ENCODE peak calls at places on chromosomes 16 and 17, in eight cellular contexts. K is lower leg skin, M is psoas muscle, Q is AG09309, A is mucosa of descending colon, V is IMR-90, U is tibial artery, D is fibroblast of villous mesenchyme. R is an unnamed sample.

GRCh38 chr16:58556678-58557077 is 41.4 kb downstream of the SETD6 start:
- DNase-seq in V (peak; percentile 43), D (no peak), U (no peak), A (no peak), M (no peak), K (no peak), Q (no peak), R (no peak)

GRCh38 chr16:56700195-56700594 is 17.9 kb downstream of the MT1X start:
- DNase-seq in D (peak; percentile 43), A (no peak), M (no peak), Q (no peak), V (peak; percentile 16), U (no peak), K (no peak), R (peak; percentile 38)

GRCh38 chr17:77242118-77242800 is 101.5 kb downstream of the SEC14L1 start:
- DNase-seq in K (no peak), A (no peak), Q (no peak), V (no peak), D (no peak), M (no peak), U (no peak), R (no peak)

GRCh38 chr17:44972953-44973352 is 4.8 kb upstream of the C1QL1 start:
- DNase-seq in A (no peak), U (no peak), V (peak; percentile 31), K (no peak), D (no peak), M (no peak), Q (no peak), R (peak; percentile 56)

GRCh38 chr16:84045818-84046470 is 3.3 kb upstream of the SLC38A8 start:
- DNase-seq in V (no peak), D (no peak), M (peak; percentile 30), U (no peak), K (no peak), A (no peak), Q (no peak), R (no peak)

GRCh38 chr17:7204828-7205461 is 14.7 kb downstream of the DLG4 start:
- DNase-seq in M (peak; percentile 90), V (peak; percentile 85), K (peak; percentile 70), Q (no peak), U (peak; percentile 83), D (peak; percentile 90), A (peak; percentile 82), R (peak; percentile 89)

GRCh38 chr16:83245061-83245460 is 562.7 kb upstream of the HSBP1 start:
- DNase-seq in K (no peak), Q (no peak), A (no peak), V (peak; percentile 36), M (no peak), D (peak; percentile 13), U (no peak), R (peak; percentile 12)

GRCh38 chr17:1958134-1958881 is 66.8 kb downstream of the RTN4RL1 start:
- DNase-seq in V (no peak), D (no peak), Q (no peak), U (no peak), A (no peak), K (no peak), M (no peak), R (peak; percentile 38)

GRCh38 chr17:1469231-1469852 is 13.3 kb upstream of the CRK start:
- DNase-seq in K (no peak), D (no peak), Q (no peak), V (no peak), M (no peak), A (no peak), U (no peak), R (no peak)

GRCh38 chr17:35900280-35900679 is 20.1 kb upstream of the CCL5 start:
- DNase-seq in K (no peak), V (no peak), A (peak; percentile 13), D (no peak), U (no peak), Q (no peak), M (no peak), R (no peak)

GRCh38 chr16:79943738-79944137 is 343.2 kb upstream of the MAF start:
- DNase-seq in A (no peak), Q (no peak), M (no peak), U (no peak), D (no peak), K (no peak), V (no peak), R (peak; percentile 5)

GRCh38 chr17:80895366-80895765 is 96.3 kb upstream of the CHMP6 start:
- DNase-seq in V (no peak), D (no peak), M (no peak), K (no peak), A (no peak), U (no peak), Q (no peak), R (no peak)

GRCh38 chr17:80893604-80894438 is 97.8 kb upstream of the CHMP6 start:
- DNase-seq in D (no peak), U (no peak), Q (no peak), V (no peak), A (no peak), K (no peak), M (no peak), R (no peak)

GRCh38 chr17:80894726-80895125 is 96.9 kb upstream of the CHMP6 start:
- DNase-seq in A (no peak), U (no peak), M (no peak), D (no peak), Q (no peak), V (no peak), K (no peak), R (no peak)

GRCh38 chr17:80892900-80893603 is 98.6 kb upstream of the CHMP6 start:
- DNase-seq in V (peak; percentile 79), K (peak; percentile 31), U (no peak), A (no peak), M (peak; percentile 83), Q (peak; percentile 13), D (peak; percentile 52), R (peak; percentile 65)

GRCh38 chr17:80894439-80894721 is 97.3 kb upstream of the CHMP6 start:
- DNase-seq in Q (no peak), K (no peak), D (no peak), V (no peak), M (no peak), A (no peak), U (no peak), R (no peak)
- TF ChIP-seq CTCF in Q (no peak), K (no peak), D (peak; percentile 16), V (peak; percentile 4), M (no peak), A (no peak), U (no peak), R (peak; percentile 11)

GRCh38 chr17:81329927-81330883 is 35.1 kb upstream of the SLC38A10 start:
- DNase-seq in K (no peak), U (no peak), Q (no peak), D (no peak), M (no peak), V (no peak), A (no peak), R (no peak)
- H3K4me3 ChIP-seq in K (no peak overlapping the region), U (no peak overlapping the region), Q (no peak overlapping the region), D (no peak overlapping the region), M (peak overlapping the region; percentile 42), V (no peak overlapping the region), A (no peak overlapping the region), R (no peak overlapping the region)

GRCh38 chr17:73210002-73210678 is 17.3 kb downstream of the COG1 start:
- DNase-seq in K (no peak), D (peak; percentile 19), A (no peak), V (no peak), M (no peak), U (no peak), Q (no peak), R (no peak)
- TF ChIP-seq CTCF in K (no peak), D (peak; percentile 43), A (no peak), V (peak; percentile 32), M (peak; percentile 11), U (no peak), Q (peak; percentile 39), R (peak; percentile 33)

GRCh38 chr17:65711671-65712276 is 150.3 kb upstream of the AXIN2 start:
- DNase-seq in Q (no peak), M (no peak), D (no peak), U (no peak), K (no peak), V (no peak), A (no peak), R (no peak)
- H3K4me3 ChIP-seq in Q (no peak overlapping the region), M (no peak overlapping the region), D (no peak overlapping the region), U (no peak overlapping the region), K (no peak overlapping the region), V (no peak overlapping the region), A (no peak overlapping the region), R (no peak overlapping the region)

DNA sequence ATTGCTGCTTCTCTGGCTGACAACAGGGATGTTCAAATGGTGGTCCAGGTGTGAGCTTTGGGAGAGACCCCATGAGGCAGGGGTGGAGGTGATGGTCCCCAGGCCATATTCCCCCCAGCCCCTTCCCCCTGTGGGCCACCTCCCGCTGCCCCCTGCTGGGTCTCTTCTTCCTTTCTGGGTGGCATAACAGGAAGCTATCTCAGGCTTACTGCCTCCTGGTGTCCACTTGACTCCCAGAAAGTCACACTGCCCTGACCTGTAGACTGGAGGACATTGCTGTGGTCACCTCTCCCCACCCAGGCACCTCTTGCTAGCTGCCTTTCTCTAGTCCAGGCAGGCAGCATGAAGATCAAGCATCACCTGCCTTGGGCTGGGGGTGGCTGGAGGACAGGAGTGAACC is 46.4 kb upstream of the PLCG2 start:
- DNase-seq in Q (no peak), M (no peak), K (no peak), V (no peak), U (no peak), D (no peak), A (no peak), R (no peak)
- TF ChIP-seq CTCF in Q (no peak), M (no peak), K (no peak), V (no peak), U (no peak), D (no peak), A (no peak), R (no peak)

GRCh38 chr16:3183445-3184139 is 4.4 kb upstream of the OR1F1 start:
- DNase-seq in M (no peak), D (no peak), V (no peak), K (no peak), Q (no peak), A (no peak), U (no peak), R (no peak)
- H3K4me3 ChIP-seq in M (peak overlapping the region; percentile 41), D (peak overlapping the region; percentile 64), V (peak overlapping the region; percentile 61), K (no peak overlapping the region), Q (peak overlapping the region; percentile 58), A (no peak overlapping the region), U (no peak overlapping the region), R (peak overlapping the region; percentile 59)

DNA sequence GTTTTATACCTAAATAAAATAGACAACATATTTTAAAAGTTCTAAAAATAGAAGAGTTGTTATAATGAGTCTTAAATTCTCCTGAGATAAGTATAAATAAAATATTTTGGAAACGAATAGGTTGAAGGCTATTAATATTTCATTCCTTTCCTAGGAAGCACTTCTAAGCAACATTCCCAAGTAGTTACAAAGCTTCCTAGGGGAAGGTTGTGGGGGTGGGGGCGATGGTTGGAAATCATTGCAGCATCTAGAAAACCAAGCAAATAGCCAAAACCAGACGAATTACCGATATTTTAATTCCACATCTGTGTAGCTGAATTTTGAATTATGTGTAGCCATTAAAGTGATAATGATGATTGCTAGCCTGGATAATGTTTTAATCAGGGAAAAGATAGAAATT is 26.9 kb downstream of the PTRH2 start:
- DNase-seq in V (peak; percentile 65), Q (no peak), M (no peak), U (no peak), A (no peak), K (no peak), D (no peak), R (no peak)
- TF ChIP-seq CTCF in V (no peak), Q (no peak), M (no peak), U (no peak), A (no peak), K (no peak), D (no peak), R (no peak)

GRCh38 chr16:383326-384020 is 1.7 kb upstream of the PGAP6 start:
- DNase-seq in A (peak; percentile 78), M (no peak), Q (no peak), V (no peak), K (no peak), U (no peak), D (no peak), R (no peak)
- H3K4me3 ChIP-seq in A (no peak overlapping the region), M (peak overlapping the region; percentile 96), Q (no peak overlapping the region), V (no peak overlapping the region), K (no peak overlapping the region), U (peak overlapping the region; percentile 83), D (no peak overlapping the region), R (no peak overlapping the region)

R was measured in cardiac fibroblast.